ENCODE peak calls at places on chromosomes 5 and 9, in four cellular contexts. C is HL-60, J is K562, E is GM12878. Q is an unnamed sample.

GRCh38 chr9:70466976-70467551 is 52.6 kb upstream of the KLF9 start:
- DNase-seq in E (no peak), C (peak; percentile 27), J (peak; percentile 13), Q (no peak)

GRCh38 chr5:68279960-68280359 is 64.4 kb downstream of the PIK3R1 start:
- DNase-seq in E (no peak), J (peak; percentile 51), C (no peak), Q (no peak)

GRCh38 chr5:159850192-159850573 is 66.1 kb upstream of the ADRA1B start:
- DNase-seq in J (no peak), C (no peak), E (no peak), Q (no peak)

GRCh38 chr9:104091028-104091590 is 3.0 kb upstream of the SMC2 start:
- DNase-seq in E (no peak), J (no peak), C (peak; percentile 12), Q (no peak)

GRCh38 chr5:99089822-99090549 is 161.2 kb upstream of the CHD1 start:
- DNase-seq in E (no peak), C (no peak), J (peak; percentile 12), Q (no peak)

GRCh38 chr5:158769079-158769478 is 330.6 kb downstream of the EBF1 start:
- DNase-seq in J (no peak), C (no peak), E (no peak), Q (no peak)

GRCh38 chr9:104608336-104608735 is 2.9 kb upstream of the OR13C2 start:
- DNase-seq in C (no peak), E (no peak), J (no peak), Q (no peak)

GRCh38 chr5:15571081-15571480 is 71.1 kb downstream of the FBXL7 start:
- DNase-seq in C (no peak), E (no peak), J (no peak), Q (no peak)

GRCh38 chr9:132056717-132057429 is 22.8 kb downstream of the MED27 start:
- DNase-seq in C (no peak), J (no peak), E (no peak), Q (no peak)

GRCh38 chr5:1634337-1634661 is 110.5 kb upstream of the LPCAT1 start:
- DNase-seq in E (no peak), C (no peak), J (no peak), Q (no peak)

GRCh38 chr5:112738180-112738560 is 485 bp downstream of the APC start:
- DNase-seq in E (no peak), C (no peak), J (peak; percentile 35), Q (no peak)

GRCh38 chr5:115069087-115069968 is 100.4 kb downstream of the TRIM36 start:
- DNase-seq in J (peak; percentile 17), E (peak; percentile 12), C (no peak), Q (no peak)

GRCh38 chr5:107524111-107524510 is 146.6 kb downstream of the EFNA5 start:
- DNase-seq in C (no peak), J (no peak), E (no peak), Q (no peak)

GRCh38 chr9:93597871-93598646 is 21.7 kb downstream of the PHF2 start:
- DNase-seq in J (no peak), C (no peak), E (no peak), Q (no peak)
- TF ChIP-seq SPI1 in J (no peak), C (no peak), E (no peak), Q (no peak)

DNA sequence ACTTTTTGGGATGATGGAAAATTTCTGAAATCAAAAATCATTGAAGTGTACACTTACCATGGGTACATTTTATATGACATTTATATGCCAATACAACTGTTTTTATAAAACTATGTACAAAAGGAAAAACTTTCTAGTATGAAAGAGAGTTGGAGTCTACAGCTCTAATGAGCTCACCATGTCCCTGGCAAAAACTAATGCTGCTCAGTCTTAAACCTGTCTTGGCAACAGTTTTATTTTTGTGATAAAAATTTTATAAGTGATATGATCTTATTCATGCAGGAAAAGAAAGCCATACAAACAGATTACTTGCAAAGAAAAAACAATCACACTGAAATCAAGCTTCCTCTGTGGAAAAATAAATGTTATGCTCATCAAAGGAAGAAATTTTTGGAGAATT is 78.9 kb upstream of the RASEF start:
- DNase-seq in J (no peak), E (no peak), C (no peak), Q (no peak)
- TF ChIP-seq SPI1 in J (no peak), E (no peak), C (no peak), Q (no peak)

GRCh38 chr5:130975847-130976246 is 189.2 kb downstream of the HINT1 start:
- DNase-seq in J (no peak), E (no peak), C (no peak), Q (no peak)
- TF ChIP-seq SPI1 in J (no peak), E (no peak), C (no peak), Q (no peak)

GRCh38 chr5:135824541-135825041 is 9.9 kb upstream of the SLC25A48 start:
- DNase-seq in J (no peak), E (no peak), C (no peak), Q (no peak)

GRCh38 chr5:135822959-135823358 is 11.5 kb upstream of the SLC25A48 start:
- DNase-seq in J (no peak), C (no peak), E (no peak), Q (no peak)

GRCh38 chr5:135822286-135822685 is 12.2 kb upstream of the SLC25A48 start:
- DNase-seq in C (no peak), E (no peak), J (no peak), Q (no peak)

GRCh38 chr5:135825373-135826220 is 8.9 kb upstream of the SLC25A48 start:
- DNase-seq in C (no peak), J (no peak), E (no peak), Q (no peak)

DNA sequence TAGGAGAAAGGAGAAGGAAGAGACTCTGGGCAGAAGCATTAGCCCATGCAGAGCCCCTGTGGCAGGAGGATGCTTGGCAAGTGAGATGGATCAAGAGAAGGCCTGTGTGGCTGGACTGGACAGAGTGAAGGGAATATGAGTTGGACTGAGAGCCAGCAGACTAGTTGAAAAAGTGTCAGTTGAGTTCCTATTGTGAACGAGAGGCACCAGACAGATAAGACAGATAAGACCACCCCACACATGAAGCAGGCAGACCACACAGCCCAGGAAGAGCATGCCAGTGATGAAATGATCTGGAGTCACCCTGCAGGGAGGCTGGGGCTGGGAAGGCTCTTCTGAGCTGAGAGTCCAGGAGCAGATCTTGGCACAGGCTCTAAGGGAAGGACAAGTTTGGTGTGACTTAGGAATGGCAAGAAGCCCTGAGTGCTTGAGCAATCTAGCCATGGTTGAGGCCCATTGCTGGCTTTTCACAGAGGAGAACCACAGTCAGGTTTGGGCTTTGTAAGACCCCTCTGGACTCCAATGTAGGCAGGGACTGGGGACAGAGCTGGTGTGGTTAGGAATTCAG is 10.6 kb upstream of the SLC25A48 start:
- DNase-seq in E (no peak), C (no peak), J (no peak), Q (no peak)
- TF ChIP-seq SPI1 in E (no peak), C (no peak), J (no peak), Q (no peak)

DNA sequence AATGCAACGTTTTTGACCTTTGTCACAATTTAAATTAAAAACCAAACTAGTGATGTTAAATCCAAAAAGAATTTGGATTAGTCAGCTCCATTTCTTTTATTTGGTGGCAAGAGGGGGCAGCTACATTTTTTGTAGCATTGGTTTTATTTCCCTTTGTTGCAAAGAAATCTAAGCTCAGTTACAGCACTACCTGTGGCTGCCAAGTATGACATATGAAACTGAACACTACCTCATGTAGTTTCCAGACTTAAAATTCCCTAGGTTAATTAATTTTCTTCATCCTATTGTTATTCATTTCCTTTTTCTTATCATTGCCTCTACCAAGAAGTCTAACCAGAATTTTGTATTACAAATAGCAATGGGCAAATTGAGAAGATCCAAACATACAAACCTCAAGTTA is 393.5 kb downstream of the BRINP1 start:
- DNase-seq in E (no peak), J (no peak), C (no peak), Q (no peak)
- TF ChIP-seq SPI1 in E (no peak), J (no peak), C (no peak), Q (no peak)

GRCh38 chr9:136081113-136081825 is 13.8 kb downstream of the NACC2 start:
- DNase-seq in C (no peak), E (no peak), J (no peak), Q (no peak)

GRCh38 chr9:136079211-136079915 is 15.7 kb downstream of the NACC2 start:
- DNase-seq in J (no peak), C (peak; percentile 58), E (no peak), Q (no peak)

GRCh38 chr9:136078498-136079011 is 16.5 kb downstream of the NACC2 start:
- DNase-seq in E (no peak), J (no peak), C (no peak), Q (no peak)

GRCh38 chr9:136080716-136081112 is 14.4 kb downstream of the NACC2 start:
- DNase-seq in C (no peak), J (no peak), E (no peak), Q (no peak)

DNA sequence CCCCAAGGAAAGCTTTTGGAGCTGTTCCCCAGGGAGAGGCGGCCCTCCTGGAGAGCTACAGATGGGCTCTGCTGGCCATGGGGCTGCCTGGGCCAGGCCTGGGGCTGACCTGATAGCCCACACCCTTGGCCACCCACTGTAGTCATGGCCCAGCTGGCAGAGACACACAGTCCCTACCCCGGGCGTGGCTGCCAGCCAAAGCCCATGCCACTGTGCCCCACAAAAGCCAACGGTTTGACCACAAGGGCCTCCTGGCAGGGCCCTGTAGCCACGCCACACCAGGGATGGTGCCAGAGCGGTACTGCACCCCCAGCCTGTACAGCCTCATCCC is 15.2 kb downstream of the NACC2 start:
- DNase-seq in C (peak; percentile 33), E (no peak), J (no peak), Q (no peak)
- TF ChIP-seq SPI1 in C (no peak), E (no peak), J (no peak), Q (no peak)

DNA sequence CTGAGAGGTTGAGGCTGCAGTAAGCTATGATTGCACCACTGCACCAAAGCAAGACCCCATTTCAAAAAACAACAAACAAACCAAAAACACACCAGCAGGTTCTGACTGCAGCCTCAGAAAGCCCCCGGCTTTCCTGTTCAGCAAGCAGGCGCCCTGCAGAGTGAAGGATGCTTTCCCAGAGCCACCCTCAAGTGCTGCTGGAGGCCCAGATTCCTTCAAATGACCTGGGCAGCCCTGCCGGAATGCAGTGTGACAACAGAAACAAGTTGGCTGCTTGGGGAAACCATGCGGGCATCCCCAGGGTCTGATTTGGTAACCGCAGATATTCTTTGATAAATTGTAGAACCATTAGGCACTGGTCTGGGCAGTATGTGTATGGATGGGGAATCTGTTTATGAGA is 35.7 kb upstream of the GNE start:
- DNase-seq in J (no peak), C (no peak), E (no peak), Q (no peak)
- TF ChIP-seq SPI1 in J (no peak), C (no peak), E (no peak), Q (no peak)

GRCh38 chr9:75895112-75895511 is 4.6 kb downstream of the PCSK5 start:
- DNase-seq in E (no peak), C (no peak), J (no peak), Q (no peak)
- TF ChIP-seq SPI1 in E (no peak), C (no peak), J (no peak), Q (no peak)

Q was measured in GM12891.